ENCODE peak calls at places on chromosomes 13 and 19, in nine cellular contexts. I, H, F, Q, X, E, R, T and Y are unnamed samples.
A peak's percentile ranks its signal among the peaks of the same experiment; 100 is the strongest.

GRCh38 chr13:51942189-51942588 is 69.1 kb downstream of the ATP7B start:
- DNase-seq in I (no peak), H (no peak), F (no peak), Q (no peak), X (no peak), E (no peak), R (no peak), T (no peak), Y (no peak)

GRCh38 chr19:12749938-12750521 is 1.6 kb upstream of the BEST2 start:
- DNase-seq in I (no peak), H (no peak), F (no peak), Q (no peak), X (no peak), E (no peak), R (no peak), T (no peak), Y (no peak)

GRCh38 chr19:46442808-46443450 is 14.2 kb upstream of the PNMA8C start:
- DNase-seq in I (no peak), H (no peak), F (no peak), Q (no peak), X (no peak), E (no peak), R (no peak), T (no peak), Y (no peak)

GRCh38 chr19:17402982-17403855 is 2.2 kb downstream of the BST2 start:
- DNase-seq in I (no peak), H (peak; percentile 83), F (peak; percentile 86), Q (no peak), X (peak; percentile 41), E (peak; percentile 94), R (peak; percentile 56), T (no peak), Y (peak; percentile 33)

GRCh38 chr19:46728208-46728607 is 11.3 kb upstream of the PRKD2 start:
- DNase-seq in I (no peak), H (no peak), F (no peak), Q (no peak), X (no peak), E (no peak), R (no peak), T (no peak), Y (no peak)

GRCh38 chr19:35720648-35721047 is 2.8 kb downstream of the KMT2B start:
- DNase-seq in I (no peak), H (no peak), F (no peak), Q (no peak), X (no peak), E (no peak), R (no peak), T (no peak), Y (no peak)

GRCh38 chr13:39522329-39522728 is 80.7 kb downstream of the LHFPL6 start:
- DNase-seq in I (no peak), H (no peak), F (no peak), Q (no peak), X (no peak), E (no peak), R (no peak), T (no peak), Y (no peak)

GRCh38 chr13:79874396-79875360 is 393.7 kb downstream of the NDFIP2 start:
- DNase-seq in I (no peak), H (no peak), F (no peak), Q (no peak), X (no peak), E (no peak), R (no peak), T (no peak), Y (peak; percentile 74)

GRCh38 chr13:48158915-48159314 is 64.0 kb upstream of the MED4 start:
- DNase-seq in I (no peak), H (no peak), F (no peak), Q (no peak), X (no peak), E (no peak), R (no peak), T (no peak), Y (no peak)

GRCh38 chr19:4624733-4625362 is 14.5 kb upstream of the TNFAIP8L1 start:
- DNase-seq in I (no peak), H (no peak), F (no peak), Q (no peak), X (no peak), E (peak; percentile 53), R (no peak), T (no peak), Y (no peak)

GRCh38 chr19:11577451-11578341 is at the start of gene ACP5:
- DNase-seq in I (no peak), H (no peak), F (no peak), Q (no peak), X (no peak), E (no peak), R (peak; percentile 26), T (no peak), Y (no peak)

GRCh38 chr19:2315818-2316353 is 7.9 kb upstream of the LINGO3 start:
- DNase-seq in I (no peak), H (no peak), F (peak; percentile 65), Q (peak; percentile 72), X (no peak), E (no peak), R (peak; percentile 37), T (no peak), Y (peak; percentile 44)

GRCh38 chr19:15112385-15112784 is 5.2 kb downstream of the SYDE1 start:
- DNase-seq in I (no peak), H (no peak), F (no peak), Q (no peak), X (no peak), E (no peak), R (peak; percentile 13), T (no peak), Y (no peak)

GRCh38 chr19:33134571-33135041 is 2.7 kb downstream of the WDR88 start:
- DNase-seq in I (no peak), H (no peak), F (peak; percentile 69), Q (no peak), X (no peak), E (no peak), R (no peak), T (peak; percentile 48), Y (no peak)

GRCh38 chr13:98480915-98481510 is 95.9 kb downstream of the STK24 start:
- DNase-seq in I (no peak), H (peak; percentile 42), F (peak; percentile 70), Q (no peak), X (no peak), E (no peak), R (peak; percentile 19), T (peak; percentile 35), Y (no peak)

GRCh38 chr13:23797276-23797903 is 91.8 kb downstream of the MIPEP start:
- DNase-seq in I (no peak), H (no peak), F (no peak), Q (no peak), X (no peak), E (no peak), R (no peak), T (no peak), Y (no peak)

GRCh38 chr13:114135731-114136171 is 3.3 kb upstream of the RASA3 start:
- DNase-seq in I (no peak), H (no peak), F (no peak), Q (no peak), X (no peak), E (no peak), R (no peak), T (no peak), Y (no peak)

GRCh38 chr19:33377586-33378475 is 4.3 kb downstream of the CEBPG start:
- DNase-seq in I (no peak), H (no peak), F (no peak), Q (no peak), X (no peak), E (no peak), R (no peak), T (no peak), Y (no peak)

GRCh38 chr19:913080-913748 is at the start of gene R3HDM4:
- DNase-seq in I (no peak), H (peak; percentile 90), F (peak; percentile 93), Q (peak; percentile 69), X (peak; percentile 79), E (peak; percentile 83), R (peak; percentile 81), T (peak; percentile 61), Y (peak; percentile 63)

GRCh38 chr13:28337196-28338045 is 157.5 kb downstream of the FLT1 start:
- DNase-seq in I (no peak), H (no peak), F (no peak), Q (no peak), X (no peak), E (no peak), R (no peak), T (no peak), Y (peak; percentile 17)

GRCh38 chr19:56900573-56901097 is 60.1 kb upstream of the PEG3 start:
- DNase-seq in I (no peak), H (no peak), F (no peak), Q (no peak), X (no peak), E (no peak), R (no peak), T (no peak), Y (no peak)

GRCh38 chr19:16628984-16629691 is 1.1 kb upstream of the MED26 start:
- DNase-seq in I (no peak), H (peak; percentile 44), F (no peak), Q (no peak), X (no peak), E (no peak), R (peak; percentile 84), T (no peak), Y (peak; percentile 18)

GRCh38 chr19:10270180-10270615 is 722 bp upstream of the ICAM1 start:
- DNase-seq in I (no peak), H (peak; percentile 68), F (peak; percentile 79), Q (peak; percentile 30), X (peak; percentile 65), E (no peak), R (no peak), T (peak; percentile 65), Y (no peak)

GRCh38 chr13:109309625-109310363 is 476.6 kb downstream of the IRS2 start:
- DNase-seq in I (no peak), H (no peak), F (no peak), Q (no peak), X (no peak), E (no peak), R (no peak), T (no peak), Y (no peak)

GRCh38 chr13:52010890-52011689 is at the start of gene ATP7B:
- DNase-seq in I (no peak), H (peak; percentile 38), F (peak; percentile 41), Q (no peak), X (no peak), E (peak; percentile 33), R (peak; percentile 12), T (no peak), Y (peak; percentile 36)

GRCh38 chr19:31548941-31549340 is 199.7 kb upstream of the TSHZ3 start:
- DNase-seq in I (no peak), H (no peak), F (no peak), Q (no peak), X (no peak), E (peak; percentile 16), R (peak; percentile 1), T (no peak), Y (peak; percentile 17)

GRCh38 chr13:27252467-27252866 is 1.1 kb downstream of the RPL21 start:
- DNase-seq in I (no peak), H (no peak), F (no peak), Q (no peak), X (no peak), E (no peak), R (no peak), T (no peak), Y (no peak)